ENCODE peak calls at places on chromosomes 2 and 18, in four cellular contexts. B, Y, F and A are unnamed samples. For H3K4me1, the result is how much of the 10 kb centered on the place peaks cover.

GRCh38 chr18:23883277-23883790 is 131.2 kb upstream of the TTC39C start:
- DNase-seq in B (peak), Y (no peak), F (no peak), A (no peak)

GRCh38 chr2:45458909-45459563 is 152.0 kb downstream of the SRBD1 start:
- DNase-seq in B (peak), Y (no peak), F (no peak), A (no peak)

GRCh38 chr2:86068098-86069047 is 37.3 kb downstream of the POLR1A start:
- DNase-seq in B (no peak), Y (no peak), F (no peak), A (no peak)

GRCh38 chr2:154882725-154883124 is 184.2 kb downstream of the KCNJ3 start:
- DNase-seq in B (no peak), Y (no peak), F (no peak), A (no peak)

GRCh38 chr2:116517936-116518335 is 1296.6 kb upstream of the DDX18 start:
- DNase-seq in B (no peak), Y (no peak), F (no peak), A (no peak)

GRCh38 chr2:44075536-44075935 is 79.7 kb upstream of the LRPPRC start:
- DNase-seq in B (peak), Y (no peak), F (no peak), A (no peak)

GRCh38 chr2:12717191-12717987 is 653 bp downstream of the TRIB2 start:
- DNase-seq in B (no peak), Y (no peak), F (peak), A (no peak)

GRCh38 chr2:2291500-2292260 is 39.4 kb downstream of the MYT1L start:
- DNase-seq in B (no peak), Y (no peak), F (peak), A (peak)

GRCh38 chr2:99153921-99154604 is 679 bp downstream of the TSGA10 start:
- DNase-seq in B (no peak), Y (no peak), F (no peak), A (no peak)

GRCh38 chr2:31886700-31887099 is 124.1 kb downstream of the MEMO1 start:
- DNase-seq in B (peak), Y (no peak), F (no peak), A (peak)

GRCh38 chr18:76064998-76065397 is 430.0 kb downstream of the ZNF516 start:
- DNase-seq in B (no peak), Y (no peak), F (peak), A (peak)

GRCh38 chr2:100365434-100365833 is 43.1 kb upstream of the LONRF2 start:
- DNase-seq in B (no peak), Y (no peak), F (no peak), A (no peak)

GRCh38 chr18:70720607-70721006 is 431.8 kb downstream of the SOCS6 start:
- DNase-seq in B (no peak), Y (no peak), F (no peak), A (no peak)

GRCh38 chr18:2164644-2165287 is 406.5 kb downstream of the METTL4 start:
- DNase-seq in B (no peak), Y (no peak), F (no peak), A (no peak)

GRCh38 chr18:9925369-9925768 is 11.6 kb downstream of the VAPA start:
- DNase-seq in B (no peak), Y (no peak), F (no peak), A (no peak)

GRCh38 chr2:168189835-168190426 is 57.5 kb downstream of the STK39 start:
- DNase-seq in B (no peak), Y (no peak), F (no peak), A (no peak)

GRCh38 chr2:107621186-107621835 is 205.4 kb upstream of the RGPD4 start:
- DNase-seq in B (no peak), Y (no peak), F (no peak), A (no peak)

GRCh38 chr2:204550738-204551137 is 5.5 kb downstream of the PARD3B start:
- DNase-seq in B (no peak), Y (no peak), F (no peak), A (peak)

GRCh38 chr2:216115224-216115582 is 6.1 kb downstream of the XRCC5 start:
- DNase-seq in B (no peak), Y (no peak), F (no peak), A (no peak)

GRCh38 chr2:55519908-55520885 is 679 bp downstream of the CFAP36 start:
- DNase-seq in B (peak), Y (no peak), F (no peak), A (no peak)

GRCh38 chr2:100121124-100121718 is 21.2 kb downstream of the AFF3 start:
- DNase-seq in B (no peak), Y (no peak), F (no peak), A (no peak)

GRCh38 chr2:1617425-1618021 is 126.8 kb downstream of the PXDN start:
- DNase-seq in B (no peak), Y (no peak), F (no peak), A (no peak)

GRCh38 chr2:106885981-106886915 is at the start of gene ST6GAL2:
- DNase-seq in B (no peak), Y (no peak), F (peak), A (no peak)

GRCh38 chr2:14994721-14995120 is 362.2 kb downstream of the LRATD1 start:
- DNase-seq in B (no peak), Y (no peak), F (no peak), A (no peak)

GRCh38 chr2:165877565-165878550 is 75.7 kb downstream of the TTC21B start:
- DNase-seq in B (no peak), Y (peak), F (no peak), A (no peak)

GRCh38 chr18:36514778-36515177 is 217.3 kb downstream of the FHOD3 start:
- DNase-seq in B (no peak), Y (no peak), F (peak), A (no peak)

DNA sequence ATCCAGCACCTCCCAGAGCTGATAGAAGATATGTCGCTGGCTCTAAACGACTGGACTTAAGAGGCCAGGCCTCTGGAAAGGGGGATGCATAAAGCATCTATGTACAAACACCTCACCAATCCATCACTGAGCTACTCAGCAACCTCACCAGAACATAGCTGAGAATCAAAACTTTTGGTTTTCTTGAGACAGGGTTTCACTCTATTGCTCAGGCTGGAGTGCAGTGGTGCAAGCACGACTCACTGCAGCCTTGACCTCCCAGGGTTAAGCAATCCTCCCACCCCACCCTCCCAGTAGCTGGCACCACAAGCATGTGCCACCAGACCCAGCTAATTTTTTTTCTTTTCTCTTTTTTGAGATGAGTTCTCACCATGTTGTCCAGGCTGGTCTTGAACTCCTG is 62.9 kb upstream of the MSH6 start:
- DNase-seq in B (no peak), Y (peak), F (no peak), A (no peak)
- H3K4me1 ChIP-seq in B (under half), Y (half or more), F (under half), A (under half)

DNA sequence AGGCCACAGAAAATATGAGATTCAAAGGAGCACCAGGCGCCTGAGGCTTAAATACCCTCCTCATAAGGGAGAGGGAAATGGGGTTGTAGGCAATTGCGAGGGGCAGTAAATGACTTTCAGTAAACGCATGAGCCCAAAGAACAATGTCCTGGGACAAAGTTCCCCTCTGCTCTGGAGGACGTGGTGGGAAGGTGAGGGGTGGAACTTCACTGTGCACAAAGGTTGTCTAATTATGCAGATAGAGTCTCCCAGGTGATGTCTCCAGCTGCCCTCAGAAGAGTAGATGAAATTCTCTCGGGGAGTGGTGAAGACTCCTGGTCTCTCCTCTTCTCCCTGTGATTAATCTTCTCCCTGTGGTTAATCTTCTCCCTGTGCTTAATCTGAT is 26.3 kb upstream of the KCNF1 start:
- DNase-seq in B (no peak), Y (no peak), F (no peak), A (no peak)
- TF ChIP-seq ZNF274 in B (no peak), Y (no peak), F (no peak), A (no peak)

DNA sequence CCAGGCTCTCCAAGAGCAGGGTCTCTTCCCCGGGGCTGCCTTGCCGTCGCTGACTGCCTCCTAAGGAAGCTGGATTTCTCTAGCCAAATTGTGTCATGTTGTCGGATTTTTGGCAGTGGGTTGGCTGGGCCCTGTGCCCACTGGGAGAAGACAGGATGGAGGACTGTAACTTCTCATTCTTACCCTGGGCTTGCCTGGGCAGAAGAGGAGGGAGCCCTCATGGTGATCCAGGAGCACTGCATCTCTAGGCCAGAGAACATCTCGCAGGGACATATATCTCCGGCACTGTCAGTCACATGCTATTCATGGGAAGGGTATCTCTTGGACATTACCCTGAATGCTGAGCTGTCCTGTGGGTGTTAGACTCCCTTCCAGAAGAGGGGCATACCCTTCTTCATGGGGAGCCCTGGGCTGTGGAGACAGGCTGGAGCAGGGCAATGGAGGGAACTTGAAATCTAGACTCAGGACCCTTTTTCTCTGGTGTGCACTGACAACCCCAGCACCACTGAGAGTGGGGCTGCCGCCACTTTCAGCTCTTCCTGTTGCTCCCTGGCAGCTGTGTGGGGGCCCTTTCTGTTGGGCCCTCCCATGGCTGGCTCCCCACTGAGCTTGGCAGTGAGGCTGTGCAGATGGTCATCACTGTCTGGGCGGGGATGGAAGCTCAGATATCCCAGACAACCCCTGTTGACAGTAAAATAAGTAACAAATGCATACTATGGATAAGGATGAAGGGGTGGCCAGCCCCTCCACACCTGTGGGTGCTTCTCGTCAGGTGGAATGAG is 6.6 kb downstream of the MYO7B start:
- DNase-seq in B (no peak), Y (no peak), F (no peak), A (no peak)
- TF ChIP-seq SUZ12 in B (no peak), Y (no peak), F (no peak), A (no peak)

DNA sequence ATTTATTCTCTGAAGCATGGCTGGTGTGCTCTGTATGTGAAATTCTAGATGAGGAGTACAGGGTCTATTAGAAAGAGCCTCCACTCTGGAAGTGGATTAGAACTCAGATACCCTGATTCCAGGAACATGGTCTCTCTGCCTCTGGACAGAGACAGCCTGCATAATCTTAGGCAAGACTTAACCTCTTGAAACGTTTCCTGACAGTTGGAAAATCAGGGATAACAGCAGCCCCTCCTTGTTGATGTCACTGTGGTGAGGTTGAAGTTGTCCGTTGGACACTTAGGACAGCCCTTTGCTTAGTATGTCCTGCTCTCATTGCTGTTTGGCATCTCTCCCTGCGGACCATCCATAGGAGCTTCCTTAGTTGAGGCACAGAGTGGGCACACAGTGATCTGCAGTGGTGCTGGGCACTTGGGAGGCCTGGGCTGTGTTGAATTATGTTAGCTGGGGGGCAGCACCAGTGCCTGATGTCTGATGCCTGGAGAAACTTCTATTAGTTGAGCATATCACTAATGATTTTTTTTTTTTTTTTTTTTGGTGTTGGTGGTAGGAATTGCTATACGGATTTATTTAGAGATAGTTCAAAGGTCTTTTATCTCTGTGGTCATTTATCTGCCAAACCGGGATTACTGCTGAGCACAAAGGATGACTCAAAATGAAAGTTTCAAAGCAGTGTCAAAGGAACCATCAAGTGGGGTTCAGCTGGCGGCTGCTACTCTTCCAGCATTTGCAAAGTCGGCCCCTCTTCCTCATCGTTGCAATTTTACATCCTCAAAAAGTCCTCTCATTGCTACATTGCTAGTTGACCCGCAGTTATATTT is 28.8 kb downstream of the SETBP1 start:
- DNase-seq in B (no peak), Y (peak), F (no peak), A (no peak)
- H3K4me1 ChIP-seq in B (under half), Y (under half), F (under half), A (under half)

DNA sequence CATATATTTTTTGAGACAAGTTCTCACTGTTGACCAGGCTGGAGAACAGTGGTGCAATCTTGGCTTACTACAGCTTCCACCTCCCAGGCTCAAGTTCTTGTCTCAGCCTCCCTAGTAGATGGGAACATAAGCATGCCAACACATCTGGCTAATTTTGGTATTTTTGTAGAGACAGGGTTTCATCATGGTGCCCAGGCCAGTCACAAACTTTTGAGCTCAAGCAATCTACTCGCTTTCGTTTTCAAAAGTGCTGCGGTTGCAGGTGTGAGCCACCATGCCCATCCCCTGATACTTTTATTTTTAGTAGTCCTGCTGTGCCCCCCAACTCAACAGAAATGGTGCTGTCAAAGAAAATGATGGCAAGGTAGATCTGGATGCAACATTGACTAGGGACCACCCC is 1127.3 kb downstream of the SUCLG1 start:
- DNase-seq in B (no peak), Y (no peak), F (no peak), A (no peak)
- TF ChIP-seq ZNF274 in B (no peak), Y (no peak), F (no peak), A (no peak)

DNA sequence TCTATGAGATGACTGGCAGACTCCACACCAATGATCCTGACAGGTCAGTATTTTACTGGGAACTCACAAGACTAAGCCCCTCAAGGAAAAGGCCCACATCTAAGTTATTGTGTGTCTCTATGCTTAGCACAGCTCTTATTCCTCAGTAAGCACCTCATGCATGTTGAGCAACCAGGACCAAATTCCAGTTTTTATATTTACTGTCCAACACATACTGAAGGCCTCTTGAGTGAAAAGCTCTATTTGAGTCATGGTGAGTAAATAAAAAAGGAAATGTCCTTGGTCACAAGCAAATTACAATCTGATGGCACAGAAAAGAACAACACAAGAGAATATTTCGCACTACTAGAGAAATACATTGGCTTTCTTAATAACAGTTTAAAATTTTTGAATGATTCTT is 87.9 kb upstream of the ETAA1 start:
- DNase-seq in B (peak), Y (no peak), F (no peak), A (no peak)
- TF ChIP-seq SUZ12 in B (no peak), Y (no peak), F (no peak), A (no peak)

GRCh38 chr2:101763496-101764333 is 66.2 kb downstream of the MAP4K4 start:
- DNase-seq in B (peak), Y (no peak), F (no peak), A (no peak)

GRCh38 chr2:101766337-101766736 is 68.8 kb downstream of the MAP4K4 start:
- DNase-seq in B (no peak), Y (no peak), F (no peak), A (no peak)

GRCh38 chr2:101766871-101767739 is 69.6 kb downstream of the MAP4K4 start:
- DNase-seq in B (peak), Y (no peak), F (no peak), A (no peak)

GRCh38 chr2:101759162-101759561 is 61.7 kb downstream of the MAP4K4 start:
- DNase-seq in B (no peak), Y (no peak), F (no peak), A (no peak)

DNA sequence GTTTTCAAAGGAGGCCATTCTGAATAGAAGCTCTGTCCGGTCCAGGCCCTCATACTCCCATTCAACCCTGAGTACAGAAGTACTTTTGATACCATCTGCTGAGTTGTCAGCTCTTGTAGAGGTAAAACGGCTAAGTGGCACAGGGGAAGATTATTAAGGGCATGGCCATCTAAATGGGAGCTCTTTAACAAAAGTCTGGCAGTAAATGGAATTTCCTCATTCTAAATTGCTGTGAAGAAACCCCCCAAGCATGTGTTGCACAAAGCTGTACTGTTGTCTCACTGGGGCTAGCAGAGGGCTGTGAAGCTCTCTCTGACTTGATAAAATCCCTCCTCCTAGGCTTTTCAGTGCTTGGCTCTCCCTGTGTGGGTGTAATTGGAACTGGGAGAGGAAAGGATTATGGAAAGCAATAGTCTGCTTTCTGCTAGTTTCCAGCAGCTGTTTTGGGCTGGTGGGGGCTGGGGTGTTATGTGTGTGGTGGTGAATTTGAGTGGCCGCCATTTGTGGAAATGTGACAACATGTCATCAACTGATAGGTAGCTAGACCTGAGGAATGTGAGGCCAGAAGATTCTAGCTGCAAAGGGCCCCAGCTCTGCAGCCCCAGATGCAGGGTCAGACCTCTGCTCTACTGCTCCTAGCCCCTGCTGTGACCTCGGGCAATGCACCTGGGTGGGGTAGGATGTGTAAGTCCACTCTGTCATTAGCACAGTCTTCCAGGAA is 65.1 kb downstream of the MAP4K4 start:
- DNase-seq in B (no peak), Y (no peak), F (no peak), A (no peak)
- H3K4me1 ChIP-seq in B (half or more), Y (under half), F (under half), A (under half)